ENCODE peak calls at places on chromosomes 13 and 19, in six cellular contexts. Q is tibial artery; J is GM12878; K is CD8-positive, alpha-beta memory T cell; V is NT2/D1; M is left ventricle myocardium inferior. I is an unnamed sample. For H3K4me1 and H3K36me3, the result is how much of the 10 kb centered on the place peaks cover.

GRCh38 chr19:2791440-2791839 is 6.1 kb downstream of the THOP1 start:
- DNase-seq in Q (no peak), J (no peak), K (no peak), V (no peak), M (no peak), I (no peak)

GRCh38 chr13:107271226-107271625 is 703.3 kb upstream of the ARGLU1 start:
- DNase-seq in Q (no peak), J (no peak), K (no peak), V (peak), M (no peak), I (no peak)

GRCh38 chr19:58560007-58560887 is 1.8 kb upstream of the UBE2M start:
- DNase-seq in Q (no peak), J (no peak), K (no peak), V (no peak), M (peak), I (peak)

GRCh38 chr13:51017516-51017915 is 93.6 kb downstream of the C13orf42 start:
- DNase-seq in Q (no peak), J (no peak), K (no peak), V (no peak), M (no peak), I (no peak)

GRCh38 chr13:111626371-111627305 is 306.2 kb downstream of the TEX29 start:
- DNase-seq in Q (no peak), J (no peak), K (no peak), V (no peak), M (peak), I (no peak)

GRCh38 chr13:25784119-25784518 is 267.7 kb downstream of the SHISA2 start:
- DNase-seq in Q (no peak), J (no peak), K (no peak), V (no peak), M (no peak), I (no peak)

GRCh38 chr19:4083677-4084546 is 17.2 kb upstream of the ZBTB7A start:
- DNase-seq in Q (no peak), J (no peak), K (no peak), V (no peak), M (no peak), I (no peak)

GRCh38 chr19:41324921-41325639 is 15.1 kb downstream of the CCDC97 start:
- DNase-seq in Q (peak), J (no peak), K (no peak), V (no peak), M (peak), I (peak)

GRCh38 chr13:24899601-24900000 is 135.6 kb downstream of the RNF17 start:
- DNase-seq in Q (no peak), J (no peak), K (no peak), V (no peak), M (no peak), I (no peak)

GRCh38 chr13:26529441-26529840 is 28.0 kb upstream of the WASF3 start:
- DNase-seq in Q (no peak), J (no peak), K (no peak), V (peak), M (peak), I (peak)

GRCh38 chr19:40592170-40592569 is 9.0 kb upstream of the LTBP4 start:
- DNase-seq in Q (no peak), J (no peak), K (no peak), V (no peak), M (no peak), I (no peak)

GRCh38 chr13:100646030-100646673 is 28.4 kb downstream of the TMTC4 start:
- DNase-seq in Q (no peak), J (no peak), K (no peak), V (no peak), M (no peak), I (no peak)

GRCh38 chr13:33281951-33282595 is 3.5 kb downstream of the STARD13 start:
- DNase-seq in Q (no peak), J (no peak), K (no peak), V (no peak), M (no peak), I (no peak)

GRCh38 chr13:44543424-44543823 is 32.7 kb downstream of the TSC22D1 start:
- DNase-seq in Q (no peak), J (no peak), K (no peak), V (no peak), M (no peak), I (no peak)

GRCh38 chr19:19297759-19298158 is 22.6 kb downstream of the SUGP1 start:
- DNase-seq in Q (no peak), J (no peak), K (no peak), V (no peak), M (no peak), I (peak)

GRCh38 chr19:35002037-35002535 is 2.0 kb downstream of the GRAMD1A start:
- DNase-seq in Q (no peak), J (no peak), K (no peak), V (no peak), M (no peak), I (no peak)

GRCh38 chr19:34999498-35000337 is at the start of gene GRAMD1A:
- DNase-seq in Q (peak), J (no peak), K (peak), V (peak), M (peak), I (peak)

GRCh38 chr19:35000338-35000646 is 169 bp downstream of the GRAMD1A start:
- DNase-seq in Q (no peak), J (no peak), K (no peak), V (no peak), M (no peak), I (no peak)

GRCh38 chr19:34998777-34999497 is 1.2 kb upstream of the GRAMD1A start:
- DNase-seq in Q (peak), J (no peak), K (peak), V (peak), M (no peak), I (peak)

GRCh38 chr19:35000647-35001501 is 751 bp downstream of the GRAMD1A start:
- DNase-seq in Q (no peak), J (no peak), K (peak), V (no peak), M (no peak), I (peak)
- H3K4me1 ChIP-seq in Q (under half), J (under half), K (half or more), V (under half), M (half or more), I (half or more)

GRCh38 chr19:46383846-46384245 is 29.5 kb downstream of the CCDC8 start:
- DNase-seq in Q (no peak), J (no peak), K (no peak), V (no peak), M (no peak), I (peak)

GRCh38 chr19:46384396-46384795 is 29.0 kb downstream of the CCDC8 start:
- DNase-seq in Q (peak), J (no peak), K (no peak), V (no peak), M (peak), I (no peak)

GRCh38 chr19:46381346-46381745 is 32.0 kb downstream of the CCDC8 start:
- DNase-seq in Q (peak), J (no peak), K (no peak), V (no peak), M (no peak), I (no peak)

GRCh38 chr19:46381746-46382345 is 31.5 kb downstream of the CCDC8 start:
- DNase-seq in Q (no peak), J (no peak), K (no peak), V (no peak), M (no peak), I (no peak)

GRCh38 chr19:46383171-46383815 is 30.1 kb downstream of the CCDC8 start:
- DNase-seq in Q (no peak), J (no peak), K (no peak), V (no peak), M (no peak), I (peak)
- H3K36me3 ChIP-seq in Q (under half), J (under half), K (under half), V (half or more), M (half or more), I (half or more)

GRCh38 chr13:30364133-30364532 is 56.8 kb upstream of the KATNAL1 start:
- DNase-seq in Q (no peak), J (no peak), K (no peak), V (no peak), M (no peak), I (no peak)
- H3K4me1 ChIP-seq in Q (under half), J (under half), K (under half), V (under half), M (under half), I (under half)

GRCh38 chr13:30645629-30646028 is 27.9 kb downstream of the USPL1 start:
- DNase-seq in Q (no peak), J (no peak), K (no peak), V (no peak), M (no peak), I (no peak)

GRCh38 chr13:30652746-30653145 is 35.0 kb downstream of the USPL1 start:
- DNase-seq in Q (no peak), J (no peak), K (no peak), V (no peak), M (no peak), I (no peak)

GRCh38 chr13:30648522-30649012 is 30.8 kb downstream of the USPL1 start:
- DNase-seq in Q (no peak), J (no peak), K (no peak), V (no peak), M (no peak), I (no peak)

GRCh38 chr13:30647824-30648521 is 30.3 kb downstream of the USPL1 start:
- DNase-seq in Q (no peak), J (no peak), K (no peak), V (no peak), M (no peak), I (no peak)

DNA sequence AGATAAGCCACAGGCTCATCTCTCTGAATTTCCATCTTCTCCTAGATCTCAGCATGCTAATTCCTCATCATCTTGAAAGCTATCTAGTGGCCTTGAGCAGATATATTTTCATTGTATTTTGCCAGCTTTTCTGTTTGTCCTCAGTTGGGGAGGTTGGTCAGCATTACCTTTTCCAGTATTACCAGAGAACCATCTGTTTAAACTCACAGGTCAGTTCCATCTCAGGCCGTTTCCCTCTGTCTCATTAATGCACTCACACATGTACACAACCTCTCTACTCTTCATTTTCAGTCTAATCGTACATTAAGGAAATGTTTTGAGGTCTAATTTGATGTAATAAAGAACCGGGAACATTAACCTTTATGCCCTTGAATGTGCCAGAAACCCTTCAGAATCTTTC is 29.7 kb downstream of the USPL1 start:
- DNase-seq in Q (no peak), J (no peak), K (no peak), V (no peak), M (no peak), I (no peak)
- H3K36me3 ChIP-seq in Q (half or more), J (under half), K (under half), V (half or more), M (half or more), I (half or more)

DNA sequence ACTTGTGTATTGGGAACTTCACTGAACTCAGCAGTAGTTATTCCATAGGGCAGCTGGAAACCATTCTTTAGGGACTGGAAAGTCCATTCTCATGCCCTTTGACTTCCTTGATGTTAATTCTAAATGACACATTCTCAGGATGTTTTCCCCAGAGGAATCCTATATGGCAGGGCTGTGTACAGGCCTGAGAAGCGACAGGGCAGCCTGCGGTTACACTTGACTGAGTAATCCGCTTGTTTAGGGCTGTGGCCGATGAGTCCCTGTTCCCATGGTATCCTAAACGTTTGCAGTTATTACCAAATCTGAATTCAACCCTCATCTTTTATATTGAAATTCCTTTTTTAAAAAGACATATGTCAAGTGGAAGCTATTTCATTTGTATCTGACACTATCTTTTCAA is 83.5 kb downstream of the COL4A2 start:
- DNase-seq in Q (no peak), J (no peak), K (no peak), V (no peak), M (no peak), I (no peak)
- H3K4me1 ChIP-seq in Q (under half), J (under half), K (under half), V (under half), M (half or more), I (under half)

DNA sequence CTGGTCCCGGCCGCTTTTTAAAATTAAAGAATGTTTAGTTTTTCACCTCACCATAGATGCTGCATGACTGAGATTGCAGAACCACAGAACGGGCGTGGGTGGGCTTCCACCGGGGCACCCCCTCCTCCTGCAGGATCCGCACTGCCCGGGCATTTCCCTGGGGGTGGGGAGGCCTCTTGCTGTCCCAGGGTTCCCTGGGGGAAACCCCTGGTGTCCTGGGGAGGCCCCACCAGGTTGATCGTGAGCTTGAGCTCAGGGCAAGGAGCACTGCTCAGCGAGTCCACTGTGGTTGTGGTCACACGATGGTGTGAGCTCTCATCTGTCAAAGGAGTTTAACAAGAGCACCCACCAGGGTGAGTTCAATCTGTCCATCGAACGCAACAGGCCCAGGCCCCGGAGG is 11.4 kb upstream of the TCF3 start:
- DNase-seq in Q (no peak), J (no peak), K (no peak), V (no peak), M (no peak), I (no peak)
- H3K36me3 ChIP-seq in Q (under half), J (under half), K (under half), V (under half), M (under half), I (under half)

DNA sequence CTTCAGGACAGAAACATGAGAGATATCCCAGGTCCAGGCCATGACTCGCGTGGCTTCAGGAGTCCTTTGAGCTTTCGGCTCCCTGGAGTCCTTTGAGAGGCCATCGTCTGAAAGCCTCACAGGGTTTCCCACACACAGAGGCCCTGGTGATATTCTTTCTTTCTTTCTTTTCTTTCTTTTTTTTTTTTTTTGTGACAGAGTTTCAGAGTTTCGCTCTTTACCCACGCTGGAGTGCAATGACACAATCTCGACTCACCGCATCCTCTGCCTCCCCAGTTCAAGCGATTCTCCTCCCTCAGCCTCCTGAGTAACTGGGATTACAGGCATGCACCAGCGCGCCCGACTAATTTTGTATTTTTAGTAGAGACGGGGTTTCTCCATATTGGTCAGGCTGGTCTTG is 5.5 kb downstream of the SIN3B start:
- DNase-seq in Q (no peak), J (no peak), K (no peak), V (no peak), M (no peak), I (no peak)
- H3K4me1 ChIP-seq in Q (under half), J (under half), K (under half), V (under half), M (under half), I (under half)

GRCh38 chr19:12425501-12426274 is 15.1 kb downstream of the ZNF443 start:
- DNase-seq in Q (no peak), J (no peak), K (no peak), V (no peak), M (no peak), I (no peak)
- H3K36me3 ChIP-seq in Q (under half), J (under half), K (under half), V (under half), M (under half), I (under half)

I was measured in adrenal gland.